ENCODE peak calls at places on chromosomes 2 and 18, in seven cellular contexts. V, Z, L, C, N, W and S are unnamed samples.
A peak's percentile ranks its signal among the peaks of the same experiment; 100 is the strongest.

GRCh38 chr2:203811491-203812221 is 55.9 kb upstream of the CTLA4 start:
- DNase-seq in Z (peak; percentile 92), V (no peak), C (no peak), N (no peak), W (no peak), L (no peak), S (peak; percentile 92)

GRCh38 chr18:49648326-49648725 is 86.5 kb downstream of the LIPG start:
- DNase-seq in W (no peak), N (no peak), Z (no peak), V (no peak), L (no peak), C (no peak), S (peak; percentile 94)

GRCh38 chr2:61238221-61238620 is 76.2 kb downstream of the C2orf74 start:
- DNase-seq in N (no peak), L (no peak), Z (no peak), V (no peak), W (no peak), C (no peak), S (no peak)

GRCh38 chr2:64400103-64400728 is 53.7 kb upstream of the LGALSL start:
- DNase-seq in C (no peak), Z (no peak), V (no peak), W (peak; percentile 18), N (no peak), L (no peak), S (no peak)

GRCh38 chr2:215830313-215830712 is 183.0 kb downstream of the MREG start:
- DNase-seq in C (no peak), L (no peak), Z (peak; percentile 79), V (no peak), N (no peak), W (no peak), S (peak; percentile 85)

GRCh38 chr2:8279506-8279905 is 402.4 kb upstream of the ID2 start:
- DNase-seq in L (no peak), N (no peak), C (no peak), Z (no peak), V (no peak), W (no peak), S (no peak)

GRCh38 chr2:205660521-205661124 is 21.7 kb upstream of the NRP2 start:
- DNase-seq in L (no peak), N (peak; percentile 34), Z (peak; percentile 99), W (peak; percentile 48), C (no peak), V (no peak), S (peak; percentile 97)

GRCh38 chr2:25514043-25514627 is 159.2 kb downstream of the DTNB start:
- DNase-seq in V (no peak), L (no peak), C (no peak), W (no peak), Z (no peak), N (no peak), S (no peak)

GRCh38 chr2:240784629-240785423 is 35.2 kb downstream of the KIF1A start:
- DNase-seq in W (no peak), L (peak; percentile 14), N (no peak), V (no peak), C (no peak), Z (no peak), S (no peak)

GRCh38 chr2:181724662-181725061 is 44.3 kb upstream of the NEUROD1 start:
- DNase-seq in Z (no peak), W (no peak), N (no peak), C (no peak), L (no peak), V (no peak), S (no peak)

GRCh38 chr2:112182581-112183034 is 44.4 kb downstream of the FBLN7 start:
- DNase-seq in W (no peak), Z (no peak), V (peak; percentile 85), C (no peak), L (no peak), N (peak; percentile 48), S (peak; percentile 80)

GRCh38 chr2:170250584-170250983 is 72.6 kb downstream of the MYO3B start:
- DNase-seq in C (no peak), W (no peak), V (no peak), Z (no peak), L (no peak), N (no peak), S (no peak)

GRCh38 chr2:101759162-101759561 is 61.7 kb downstream of the MAP4K4 start:
- DNase-seq in W (no peak), Z (peak; percentile 92), N (no peak), C (no peak), V (no peak), L (no peak), S (peak; percentile 56)

GRCh38 chr2:137165968-137166367 is 400.6 kb downstream of the THSD7B start:
- DNase-seq in N (no peak), V (no peak), Z (no peak), C (no peak), L (no peak), W (no peak), S (no peak)

GRCh38 chr2:161141033-161141432 is 19.2 kb upstream of the TANK start:
- DNase-seq in L (no peak), Z (no peak), V (no peak), N (no peak), C (no peak), W (no peak), S (no peak)

GRCh38 chr2:37771600-37772088 is 100.2 kb upstream of the CDC42EP3 start:
- DNase-seq in L (no peak), V (no peak), Z (peak; percentile 79), N (no peak), C (no peak), W (no peak), S (peak; percentile 53)

GRCh38 chr18:38077219-38077618 is 511.6 kb upstream of the CELF4 start:
- DNase-seq in L (no peak), N (no peak), W (peak; percentile 55), Z (no peak), C (no peak), V (no peak), S (no peak)

GRCh38 chr18:28153485-28154065 is 23.4 kb downstream of the CDH2 start:
- DNase-seq in C (no peak), V (no peak), L (no peak), Z (peak; percentile 68), N (no peak), W (peak; percentile 48), S (no peak)

GRCh38 chr2:236587861-236588495 is 18.4 kb downstream of the ACKR3 start:
- DNase-seq in C (no peak), L (no peak), Z (no peak), N (no peak), V (no peak), W (no peak), S (no peak)

GRCh38 chr2:237870754-237871651 is 11.6 kb downstream of the RAMP1 start:
- DNase-seq in W (no peak), L (no peak), Z (no peak), N (no peak), C (no peak), V (no peak), S (no peak)

GRCh38 chr2:205612661-205613060 is 69.6 kb upstream of the NRP2 start:
- DNase-seq in V (no peak), C (no peak), Z (no peak), L (no peak), W (no peak), N (no peak), S (no peak)

GRCh38 chr2:96953611-96954489 is 32.5 kb downstream of the FAM178B start:
- DNase-seq in N (no peak), C (no peak), V (no peak), Z (no peak), W (no peak), L (no peak), S (peak; percentile 78)

GRCh38 chr2:86782748-86783147 is 8.0 kb downstream of the CD8A start:
- DNase-seq in W (peak; percentile 64), N (no peak), V (no peak), Z (no peak), L (no peak), C (no peak), S (no peak)

GRCh38 chr2:119574864-119575263 is 30.6 kb downstream of the CFAP221 start:
- DNase-seq in L (no peak), Z (no peak), C (no peak), V (no peak), N (no peak), W (no peak), S (peak; percentile 61)

GRCh38 chr2:187890690-187891089 is 336.5 kb upstream of the TFPI start:
- DNase-seq in V (no peak), N (no peak), C (no peak), W (no peak), Z (no peak), L (no peak), S (no peak)

GRCh38 chr2:205731521-205731965 is 49.2 kb downstream of the NRP2 start:
- DNase-seq in Z (peak; percentile 96), W (no peak), N (no peak), L (no peak), C (no peak), V (no peak), S (no peak)

GRCh38 chr2:150570712-150571111 is 83.2 kb upstream of the RND3 start:
- DNase-seq in N (no peak), V (no peak), C (no peak), L (no peak), Z (peak; percentile 91), W (no peak), S (peak; percentile 36)